ENCODE peak calls at places on chromosomes 16 and 17, in eight cellular contexts. B is H9, G is body of pancreas, C is mammary epithelial cell, S is prostate gland, H is pancreas, R is GM23338, K is heart right ventricle. L is an unnamed sample. For H3K4me1, the result is how much of the 10 kb centered on the place peaks cover.

GRCh38 chr16:15427648-15428239 is 6.6 kb upstream of the BMERB1 start:
- DNase-seq in H (peak), B (no peak), K (peak), R (peak), S (peak), G (peak), C (no peak), L (peak)

GRCh38 chr17:57739402-57740224 is 5.5 kb downstream of the CCDC182 start:
- DNase-seq in C (peak), R (peak), S (no peak), G (no peak), K (no peak), H (no peak), B (peak), L (no peak)

GRCh38 chr16:71927383-71927782 is 32.1 kb downstream of the IST1 start:
- DNase-seq in G (peak), K (peak), H (no peak), B (no peak), R (no peak), S (peak), C (peak), L (no peak)

GRCh38 chr17:32931686-32932085 is 3.7 kb downstream of the TMEM98 start:
- DNase-seq in G (no peak), K (no peak), S (no peak), C (peak), H (no peak), B (no peak), R (no peak), L (no peak)

GRCh38 chr17:68491864-68492263 is 20.4 kb upstream of the PRKAR1A start:
- DNase-seq in B (no peak), S (peak), R (no peak), H (peak), K (peak), C (no peak), G (peak), L (no peak)

GRCh38 chr16:72291531-72291981 is 119.6 kb upstream of the PMFBP1 start:
- DNase-seq in C (peak), S (no peak), G (no peak), B (no peak), R (no peak), K (no peak), H (no peak), L (no peak)

GRCh38 chr16:86347916-86348555 is 162.3 kb upstream of the FOXF1 start:
- DNase-seq in S (no peak), R (no peak), B (no peak), K (no peak), C (no peak), H (no peak), G (no peak), L (no peak)

GRCh38 chr17:28970879-28971278 is 19.6 kb upstream of the PHF12 start:
- DNase-seq in H (no peak), C (no peak), K (no peak), R (no peak), B (no peak), S (peak), G (no peak), L (peak)

GRCh38 chr17:73145641-73146040 is 19.2 kb upstream of the SSTR2 start:
- DNase-seq in B (no peak), S (no peak), H (no peak), R (no peak), G (no peak), C (no peak), K (no peak), L (no peak)

GRCh38 chr17:45334231-45334630 is 17.4 kb upstream of the MAP3K14 start:
- DNase-seq in C (no peak), G (no peak), K (no peak), S (no peak), R (no peak), B (peak), H (no peak), L (peak)

GRCh38 chr17:2964831-2965230 is 98.6 kb downstream of the OR1D5 start:
- DNase-seq in H (no peak), G (no peak), R (no peak), K (no peak), C (no peak), S (no peak), B (peak), L (peak)

GRCh38 chr17:15261818-15262290 is 3.3 kb downstream of the PMP22 start:
- DNase-seq in H (no peak), B (peak), R (peak), G (no peak), C (peak), S (no peak), K (peak), L (no peak)

GRCh38 chr17:69560987-69561441 is 146.5 kb downstream of the MAP2K6 start:
- DNase-seq in K (no peak), B (no peak), R (no peak), S (no peak), C (no peak), H (no peak), G (no peak), L (no peak)

GRCh38 chr16:22320572-22321339 is 23.5 kb downstream of the POLR3E start:
- DNase-seq in S (no peak), C (no peak), R (no peak), H (no peak), B (no peak), G (no peak), K (no peak), L (peak)

GRCh38 chr17:65545708-65546523 is 15.5 kb downstream of the AXIN2 start:
- DNase-seq in B (no peak), K (no peak), S (no peak), G (no peak), C (no peak), H (no peak), R (no peak), L (no peak)

GRCh38 chr17:30244853-30245385 is 9.4 kb upstream of the SLC6A4 start:
- DNase-seq in S (no peak), K (no peak), H (no peak), C (peak), B (no peak), G (no peak), R (no peak), L (no peak)

GRCh38 chr17:4110152-4110551 is 32.7 kb downstream of the ZZEF1 start:
- DNase-seq in H (no peak), B (no peak), R (no peak), S (no peak), K (no peak), C (peak), G (no peak), L (no peak)

GRCh38 chr16:23216658-23217246 is 34.2 kb downstream of the SCNN1G start:
- DNase-seq in C (no peak), K (no peak), G (no peak), S (no peak), H (no peak), B (no peak), R (no peak), L (no peak)

GRCh38 chr17:64399767-64400156 is 9.1 kb upstream of the PECAM1 start:
- DNase-seq in G (no peak), C (no peak), H (no peak), K (no peak), B (no peak), S (no peak), R (no peak), L (no peak)

GRCh38 chr17:58329808-58330543 is 1.4 kb upstream of the TSPOAP1 start:
- DNase-seq in R (no peak), G (no peak), B (no peak), H (no peak), K (no peak), C (no peak), S (no peak), L (no peak)

GRCh38 chr16:86510465-86511261 is at the start of gene FOXF1:
- DNase-seq in R (peak), H (no peak), K (peak), S (no peak), B (peak), C (peak), G (no peak), L (no peak)

GRCh38 chr17:29709861-29710849 is 87.4 kb upstream of the CORO6 start:
- DNase-seq in K (no peak), S (no peak), B (no peak), R (no peak), G (no peak), C (no peak), H (no peak), L (no peak)

GRCh38 chr16:81492965-81493754 is 48.6 kb downstream of the CMIP start:
- DNase-seq in S (peak), K (no peak), B (no peak), G (no peak), R (no peak), H (peak), C (peak), L (peak)

GRCh38 chr17:57637668-57638010 is 107.5 kb downstream of the CCDC182 start:
- DNase-seq in G (no peak), B (no peak), R (no peak), K (no peak), S (no peak), C (no peak), H (no peak), L (no peak)

GRCh38 chr17:63476857-63477470 is at the start of gene ACE:
- DNase-seq in R (peak), C (no peak), S (peak), H (peak), G (peak), B (peak), K (peak), L (peak)

GRCh38 chr16:12639044-12639443 is 164.6 kb downstream of the CPPED1 start:
- DNase-seq in B (no peak), H (no peak), C (peak), G (no peak), S (no peak), K (no peak), R (no peak), L (no peak)

GRCh38 chr17:5825717-5826330 is 241.5 kb upstream of the NLRP1 start:
- DNase-seq in H (no peak), B (no peak), C (no peak), G (no peak), S (no peak), K (no peak), R (no peak), L (no peak)

GRCh38 chr16:30152517-30152916 is 29.5 kb upstream of the MAPK3 start:
- DNase-seq in R (no peak), H (no peak), C (no peak), G (no peak), S (no peak), K (no peak), B (no peak), L (no peak)

GRCh38 chr16:80191928-80192327 is 348.9 kb upstream of the DYNLRB2 start:
- DNase-seq in B (no peak), H (no peak), S (no peak), G (no peak), R (no peak), C (no peak), K (no peak), L (no peak)

GRCh38 chr16:82004651-82005490 is 6.4 kb downstream of the SDR42E1 start:
- DNase-seq in R (no peak), B (no peak), H (peak), C (no peak), S (no peak), G (peak), K (no peak), L (no peak)

GRCh38 chr16:19419691-19420060 is 2.0 kb downstream of the TMC5 start:
- DNase-seq in H (no peak), G (no peak), B (no peak), S (no peak), K (no peak), C (peak), R (no peak), L (no peak)

GRCh38 chr17:81511550-81511799 is 1.1 kb downstream of the ACTG1 start:
- DNase-seq in R (no peak), S (no peak), G (no peak), K (no peak), B (no peak), C (peak), H (no peak), L (no peak)
- H3K4me1 ChIP-seq in R (under half), S (under half), G (under half), K (under half), B (under half), C (under half), H (under half), L (under half)

DNA sequence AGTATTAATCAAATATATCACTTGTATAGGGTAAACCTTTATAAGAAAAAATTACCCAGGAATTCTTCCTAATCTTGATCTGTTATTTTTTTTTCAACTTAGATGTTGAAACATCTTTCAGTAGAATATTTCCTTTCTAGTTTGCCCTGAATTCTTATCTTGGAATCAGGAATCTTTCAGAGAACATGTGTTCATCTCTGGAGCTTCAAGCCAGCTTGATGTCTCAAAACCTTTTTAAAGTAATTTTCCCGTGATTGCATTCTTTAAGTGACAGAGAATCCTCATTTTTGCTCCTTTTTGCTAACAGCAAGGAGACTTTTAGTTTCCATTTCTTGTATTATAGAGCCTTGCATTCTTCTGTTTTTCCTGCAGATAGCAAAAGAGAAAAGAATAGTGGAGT is 90.8 kb downstream of the ELAC2 start:
- DNase-seq in G (no peak), H (no peak), R (no peak), B (no peak), K (no peak), S (no peak), C (no peak), L (no peak)
- TF ChIP-seq CTCF in G (no peak), H (no peak), R (no peak), B (no peak), K (no peak), S (no peak), C (no peak), L (no peak)

GRCh38 chr17:1940810-1941185 is 84.3 kb downstream of the RTN4RL1 start:
- DNase-seq in S (no peak), C (no peak), G (no peak), H (no peak), R (no peak), B (peak), K (no peak), L (no peak)
- H3K27ac ChIP-seq in S (no peak), C (no peak), G (no peak), H (no peak), R (no peak), B (no peak), K (no peak), L (no peak)

GRCh38 chr16:4323071-4323844 is 7.4 kb downstream of the GLIS2 start:
- DNase-seq in K (no peak), R (no peak), C (no peak), G (peak), H (peak), S (peak), B (no peak), L (no peak)
- H3K4me1 ChIP-seq in K (half or more), R (under half), C (half or more), G (half or more), H (under half), S (under half), B (under half), L (under half)

DNA sequence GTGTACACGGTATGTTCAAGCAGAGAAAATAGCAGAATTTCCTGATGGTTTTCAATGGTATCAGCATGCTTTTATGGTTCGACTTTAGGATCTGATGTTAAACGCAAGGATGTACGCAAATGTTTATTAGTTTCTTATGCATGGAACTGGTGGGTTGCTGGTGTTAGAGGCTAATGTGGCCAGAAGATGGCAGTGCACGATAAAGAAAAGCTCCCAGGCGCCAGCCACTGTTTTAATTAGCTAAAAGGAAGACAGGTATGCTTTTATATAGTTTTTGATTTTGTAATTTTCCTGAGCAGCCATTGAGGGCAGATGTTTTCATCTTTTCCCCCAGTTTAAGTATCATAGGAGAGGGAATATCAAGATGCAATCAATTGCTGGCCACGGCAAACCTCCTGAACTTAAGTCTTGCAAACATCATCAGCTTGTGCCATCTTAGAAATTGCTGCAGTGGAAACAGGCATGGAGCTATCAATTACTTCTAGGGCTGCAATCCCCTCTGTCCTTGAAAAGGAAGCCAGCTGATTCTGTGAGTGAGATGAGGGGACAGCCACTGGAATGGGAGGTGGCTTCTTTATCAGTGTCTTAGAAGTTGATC is 648.5 kb upstream of the RBFOX1 start:
- DNase-seq in S (peak), B (no peak), C (peak), R (peak), K (no peak), G (peak), H (no peak), L (no peak)
- TF ChIP-seq CTCF in S (peak), B (peak), C (peak), R (peak), K (peak), G (no peak), H (no peak), L (peak)

DNA sequence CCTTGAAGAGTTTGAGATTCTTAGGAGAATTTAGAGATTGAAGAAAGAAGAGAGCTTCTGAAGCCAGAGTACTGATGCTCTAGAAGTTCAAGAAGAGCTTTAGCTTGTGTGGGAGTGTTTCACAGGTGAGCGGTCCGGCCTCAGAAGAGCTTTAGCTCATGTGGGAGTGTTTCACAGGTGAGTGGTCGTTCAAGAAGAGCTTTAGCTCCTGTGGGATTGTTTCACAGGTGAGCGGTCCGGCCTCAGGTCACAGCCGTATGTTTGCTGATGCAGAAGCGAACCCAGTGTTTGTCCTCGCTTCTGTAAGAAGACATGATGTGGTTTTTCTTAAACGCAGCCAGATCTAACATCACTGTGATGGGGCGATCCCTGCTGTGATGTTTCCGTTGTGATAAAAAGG is 76.4 kb downstream of the SEC14L1 start:
- DNase-seq in G (no peak), C (no peak), B (no peak), H (no peak), K (no peak), S (no peak), R (no peak), L (peak)
- H3K27ac ChIP-seq in G (no peak), C (no peak), B (no peak), H (no peak), K (no peak), S (no peak), R (no peak), L (no peak)

GRCh38 chr17:40542562-40543411 is 22.5 kb downstream of the CCR7 start:
- DNase-seq in S (no peak), B (peak), K (peak), H (peak), C (peak), R (no peak), G (peak), L (peak)
- H3K4me1 ChIP-seq in S (under half), B (under half), K (half or more), H (under half), C (half or more), R (under half), G (under half), L (half or more)

GRCh38 chr17:556431-556995 is 158.1 kb downstream of the VPS53 start:
- DNase-seq in H (no peak), K (no peak), R (peak), C (no peak), G (no peak), S (no peak), B (no peak), L (no peak)
- TF ChIP-seq CTCF in H (no peak), K (no peak), R (peak), C (no peak), G (no peak), S (no peak), B (peak), L (no peak)

DNA sequence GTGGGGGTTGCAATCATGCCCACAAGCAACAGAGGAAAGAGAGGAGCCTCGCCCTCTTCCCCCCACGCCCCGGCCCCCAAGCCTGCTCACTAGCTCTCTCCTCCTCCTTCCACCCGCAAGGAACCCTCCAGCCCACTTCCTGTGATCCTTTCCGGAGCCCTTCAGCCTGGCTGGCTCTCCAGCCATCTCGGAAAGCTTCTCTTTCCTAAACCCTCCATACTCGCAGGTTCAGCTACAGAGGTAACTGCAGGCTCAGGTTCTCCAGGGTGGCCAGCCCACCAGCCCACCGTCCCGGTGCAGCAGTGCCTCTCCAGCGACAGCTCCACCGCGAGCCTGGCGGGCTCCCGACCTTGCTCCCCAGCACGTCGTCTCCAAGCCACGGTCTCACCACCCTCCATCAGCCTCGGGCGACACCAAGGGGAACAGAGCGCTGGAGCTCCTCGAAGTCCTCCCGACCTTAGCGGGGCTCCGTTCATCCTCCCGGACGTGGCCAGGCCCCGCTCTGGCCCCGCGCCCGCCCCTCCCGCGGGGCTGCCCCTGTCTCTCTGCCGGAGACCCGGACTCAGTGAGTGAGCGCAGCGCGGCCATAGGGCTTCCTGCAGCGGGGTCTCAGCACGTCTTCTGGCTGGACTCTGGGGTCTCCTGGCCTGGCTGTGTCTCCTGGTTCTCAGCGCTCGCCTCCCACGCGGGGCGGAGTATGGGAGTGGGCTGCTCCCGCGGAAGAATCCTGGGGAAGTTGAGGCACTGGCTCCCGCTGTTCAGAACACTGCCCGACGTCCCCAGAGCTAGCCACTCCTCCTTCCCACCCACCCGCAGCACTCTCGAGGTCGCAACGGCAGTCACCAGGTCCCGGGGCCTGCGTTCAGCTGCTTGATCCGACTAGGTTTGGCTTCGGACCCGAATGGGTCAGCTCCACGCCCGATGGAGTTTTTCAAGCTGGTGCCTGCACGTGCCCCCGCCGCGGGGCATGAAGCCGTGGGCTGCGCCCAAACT is 12.8 kb upstream of the ODF4 start:
- DNase-seq in G (peak), R (peak), K (peak), S (no peak), H (peak), C (no peak), B (no peak), L (no peak)
- H3K27ac ChIP-seq in G (no peak), R (no peak), K (peak), S (no peak), H (no peak), C (no peak), B (no peak), L (no peak)

GRCh38 chr16:88805887-88806393 is 2.4 kb downstream of the CDT1 start:
- DNase-seq in G (no peak), B (no peak), S (no peak), C (no peak), K (no peak), R (no peak), H (no peak), L (no peak)

GRCh38 chr16:88805340-88805715 is 1.7 kb downstream of the CDT1 start:
- DNase-seq in B (no peak), G (no peak), H (no peak), K (no peak), R (no peak), C (no peak), S (no peak), L (peak)

GRCh38 chr16:88807142-88807625 is 3.6 kb downstream of the CDT1 start:
- DNase-seq in B (no peak), H (no peak), S (no peak), C (no peak), R (no peak), K (no peak), G (no peak), L (no peak)

GRCh38 chr16:88807626-88808453 is 3.9 kb downstream of the APRT start:
- DNase-seq in S (no peak), K (no peak), R (no peak), G (no peak), H (no peak), C (no peak), B (no peak), L (no peak)

GRCh38 chr16:88806491-88807111 is 3.0 kb downstream of the CDT1 start:
- DNase-seq in G (no peak), C (no peak), S (no peak), R (no peak), H (no peak), K (no peak), B (no peak), L (no peak)
- H3K4me1 ChIP-seq in G (under half), C (under half), S (under half), R (under half), H (under half), K (under half), B (under half), L (under half)

L was measured in right lobe of liver.